ENCODE peak calls at places on chromosomes 12 and 14, in four cellular contexts. L, S, F and C are unnamed samples.

GRCh38 chr14:21894003-21894897 is 220.6 kb upstream of the OR4E1 start:
- DNase-seq in L (no peak), S (no peak), F (no peak), C (peak)

GRCh38 chr12:51369581-51369980 is 21.6 kb downstream of the GALNT6 start:
- DNase-seq in L (no peak), S (no peak), F (no peak), C (no peak)

GRCh38 chr14:98826618-98827017 is 445.4 kb downstream of the BCL11B start:
- DNase-seq in L (no peak), S (no peak), F (no peak), C (no peak)

GRCh38 chr14:23117371-23118020 is 1.6 kb downstream of the CEBPE start:
- DNase-seq in L (no peak), S (no peak), F (no peak), C (no peak)

GRCh38 chr12:113900711-113901110 is 65.4 kb downstream of the RBM19 start:
- DNase-seq in L (no peak), S (no peak), F (no peak), C (no peak)

GRCh38 chr14:41072776-41073175 is 533.9 kb upstream of the LRFN5 start:
- DNase-seq in L (no peak), S (no peak), F (no peak), C (no peak)

GRCh38 chr14:58738876-58739275 is 101.1 kb downstream of the DACT1 start:
- DNase-seq in L (no peak), S (no peak), F (no peak), C (no peak)

GRCh38 chr12:39252628-39253027 is 190.3 kb downstream of the KIF21A start:
- DNase-seq in L (no peak), S (no peak), F (no peak), C (no peak)

GRCh38 chr14:90740081-90740480 is 76.1 kb downstream of the TTC7B start:
- DNase-seq in L (no peak), S (no peak), F (no peak), C (no peak)

GRCh38 chr12:97556201-97556824 is 93.7 kb downstream of the RMST start:
- DNase-seq in L (no peak), S (no peak), F (no peak), C (peak)

GRCh38 chr12:40312982-40313576 is 88.3 kb downstream of the LRRK2 start:
- DNase-seq in L (no peak), S (peak), F (no peak), C (no peak)

GRCh38 chr14:86015916-86016315 is 486.0 kb downstream of the FLRT2 start:
- DNase-seq in L (no peak), S (no peak), F (no peak), C (no peak)

GRCh38 chr12:7832059-7832696 is 40.5 kb downstream of the SLC2A14 start:
- DNase-seq in L (no peak), S (peak), F (no peak), C (peak)

GRCh38 chr14:22047105-22047504 is 373.5 kb upstream of the OR4E1 start:
- DNase-seq in L (no peak), S (no peak), F (no peak), C (no peak)

GRCh38 chr12:3933074-3933818 is 60.0 kb upstream of the PARP11 start:
- DNase-seq in L (no peak), S (no peak), F (no peak), C (no peak)

GRCh38 chr14:72962829-72963312 is 36.6 kb downstream of the DCAF4 start:
- DNase-seq in L (no peak), S (peak), F (peak), C (no peak)

GRCh38 chr14:20812576-20812975 is 9.9 kb upstream of the RNASE1 start:
- DNase-seq in L (no peak), S (no peak), F (no peak), C (no peak)

GRCh38 chr12:94815958-94816357 is 165.6 kb upstream of the TMCC3 start:
- DNase-seq in L (no peak), S (no peak), F (no peak), C (no peak)

GRCh38 chr14:32947081-32947480 is 8.4 kb downstream of the NPAS3 start:
- DNase-seq in L (no peak), S (no peak), F (no peak), C (no peak)

GRCh38 chr12:47133981-47134380 is 54.2 kb upstream of the AMIGO2 start:
- DNase-seq in L (no peak), S (no peak), F (no peak), C (no peak)

GRCh38 chr12:123106640-123107359 is 44.1 kb downstream of the PITPNM2 start:
- DNase-seq in L (no peak), S (no peak), F (peak), C (no peak)

GRCh38 chr12:53076461-53076860 is 2.7 kb downstream of the SPRYD3 start:
- DNase-seq in L (peak), S (no peak), F (no peak), C (no peak)

GRCh38 chr14:89615421-89615820 is 198.4 kb upstream of the FOXN3 start:
- DNase-seq in L (no peak), S (no peak), F (no peak), C (no peak)

GRCh38 chr12:53985358-53985899 is 483 bp downstream of the HOXC10 start:
- DNase-seq in L (no peak), S (no peak), F (no peak), C (no peak)

GRCh38 chr12:2683283-2684025 is 111.3 kb upstream of the FKBP4 start:
- DNase-seq in L (no peak), S (no peak), F (peak), C (no peak)

GRCh38 chr12:108517288-108518100 is 2.4 kb downstream of the FICD start:
- DNase-seq in L (no peak), S (no peak), F (no peak), C (no peak)

GRCh38 chr14:100317897-100318808 is 5.0 kb upstream of the SLC25A47 start:
- DNase-seq in L (peak), S (peak), F (peak), C (peak)

GRCh38 chr12:94990222-94990621 is 13.3 kb downstream of the NDUFA12 start:
- DNase-seq in L (no peak), S (no peak), F (no peak), C (no peak)

GRCh38 chr12:94616217-94616729 is 34.1 kb downstream of the TMCC3 start:
- DNase-seq in L (no peak), S (peak), F (peak), C (peak)

GRCh38 chr14:52313493-52313881 is 625 bp upstream of the PTGER2 start:
- DNase-seq in L (no peak), S (no peak), F (no peak), C (no peak)

GRCh38 chr14:78083837-78084236 is 86.3 kb upstream of the NRXN3 start:
- DNase-seq in L (no peak), S (no peak), F (no peak), C (no peak)

GRCh38 chr12:50200507-50201273 is 33.5 kb upstream of the CERS5 start:
- DNase-seq in L (no peak), S (no peak), F (no peak), C (no peak)

GRCh38 chr14:76727403-76727802 is 33.9 kb upstream of the VASH1 start:
- DNase-seq in L (no peak), S (no peak), F (no peak), C (no peak)

GRCh38 chr14:100426331-100426730 is 103.2 kb downstream of the SLC25A47 start:
- DNase-seq in L (no peak), S (no peak), F (no peak), C (no peak)

GRCh38 chr14:67571275-67571990 is 28.6 kb downstream of the PIGH start:
- DNase-seq in L (peak), S (peak), F (peak), C (no peak)

GRCh38 chr12:31906581-31907286 is 52.5 kb upstream of the RESF1 start:
- DNase-seq in L (no peak), S (no peak), F (no peak), C (no peak)

GRCh38 chr14:59688224-59689170 is 111.9 kb upstream of the CCDC175 start:
- DNase-seq in L (no peak), S (peak), F (peak), C (no peak)

GRCh38 chr12:43964966-43965365 is 129.1 kb downstream of the TMEM117 start:
- DNase-seq in L (no peak), S (no peak), F (no peak), C (no peak)

GRCh38 chr14:68447581-68448281 is 345.1 kb downstream of the ZFP36L1 start:
- DNase-seq in L (no peak), S (no peak), F (no peak), C (no peak)

DNA sequence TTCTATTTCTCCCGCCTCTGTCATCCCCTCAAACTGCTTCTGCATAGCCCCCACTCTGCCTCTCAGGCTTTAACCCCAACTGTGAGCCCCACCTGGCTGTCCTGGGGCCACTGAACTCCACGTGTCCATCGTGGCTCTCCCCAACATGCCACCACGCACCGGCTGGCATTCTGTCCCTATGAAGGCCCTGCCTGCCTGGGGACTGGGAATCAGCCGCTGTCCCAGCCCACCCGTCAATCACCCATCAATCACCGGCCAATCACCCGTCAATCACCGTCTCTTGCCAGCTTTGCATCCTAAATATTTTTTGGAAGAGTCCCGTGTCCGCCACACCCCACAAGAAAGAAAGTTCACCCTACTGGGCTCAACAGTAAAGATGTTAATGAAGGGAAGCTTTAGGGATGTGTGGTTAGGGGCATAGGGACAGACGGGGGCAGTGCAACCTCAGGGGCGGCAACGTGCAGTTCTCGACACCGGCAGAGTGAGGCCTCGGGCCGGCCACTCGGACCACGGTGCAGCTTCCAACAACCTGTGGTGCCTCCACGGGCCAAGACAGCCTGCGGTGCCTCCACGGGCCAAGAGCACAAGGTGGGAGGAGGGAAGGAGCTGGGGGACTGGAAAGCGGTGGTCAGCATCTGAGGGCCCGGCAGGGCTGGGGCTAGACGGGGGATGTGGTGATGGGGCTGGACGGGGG is 85.6 kb downstream of the GALNT9 start:
- DNase-seq in L (no peak), S (no peak), F (no peak), C (no peak)
- TF ChIP-seq EP300 in L (no peak), S (no peak), F (no peak), C (no peak)

GRCh38 chr14:104700747-104701215 is 11.4 kb downstream of the INF2 start:
- DNase-seq in L (no peak), S (no peak), F (no peak), C (no peak)

GRCh38 chr14:104702673-104703072 is 13.3 kb downstream of the INF2 start:
- DNase-seq in L (no peak), S (no peak), F (no peak), C (no peak)

GRCh38 chr14:104700224-104700623 is 10.8 kb downstream of the INF2 start:
- DNase-seq in L (no peak), S (no peak), F (no peak), C (peak)

GRCh38 chr14:104702106-104702505 is 12.7 kb downstream of the INF2 start:
- DNase-seq in L (no peak), S (no peak), F (no peak), C (no peak)

DNA sequence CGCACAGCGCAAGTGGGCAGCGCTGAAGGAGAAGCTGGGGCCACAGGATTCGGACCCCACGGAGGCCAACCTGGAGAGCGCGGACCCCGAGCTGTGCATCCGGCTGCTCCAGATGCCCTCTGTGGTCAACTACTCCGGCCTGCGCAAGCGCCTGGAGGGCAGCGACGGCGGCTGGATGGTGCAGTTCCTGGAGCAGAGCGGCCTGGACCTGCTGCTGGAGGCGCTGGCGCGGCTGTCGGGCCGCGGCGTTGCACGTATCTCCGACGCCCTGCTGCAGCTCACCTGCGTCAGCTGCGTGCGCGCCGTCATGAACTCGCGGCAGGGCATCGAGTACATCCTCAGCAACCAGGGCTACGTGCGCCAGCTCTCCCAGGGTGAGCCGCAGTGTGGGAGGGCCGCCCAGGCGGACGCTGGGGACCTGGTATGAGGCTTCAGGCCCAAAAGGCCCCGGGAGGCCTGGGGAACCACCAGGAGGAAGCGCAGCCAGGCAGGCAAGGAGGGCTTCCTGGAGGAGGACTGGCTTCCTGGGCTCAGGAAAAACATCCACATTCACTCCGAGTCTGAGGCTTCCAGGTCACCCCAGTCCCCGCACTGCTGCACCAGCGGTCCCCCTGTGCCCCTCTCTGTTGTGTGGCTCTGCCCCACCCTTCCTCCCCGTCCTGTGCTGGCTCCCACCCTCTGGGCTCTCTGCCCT is 12.1 kb downstream of the INF2 start:
- DNase-seq in L (no peak), S (no peak), F (no peak), C (no peak)
- H3K27ac ChIP-seq in L (no peak), S (no peak), F (no peak), C (no peak)

GRCh38 chr12:28645891-28646290 is 455.6 kb downstream of the CCDC91 start:
- DNase-seq in L (no peak), S (no peak), F (no peak), C (peak)
- TF ChIP-seq EP300 in L (no peak), S (no peak), F (no peak), C (no peak)

GRCh38 chr12:13194462-13195110 is 1.9 kb upstream of the EMP1 start:
- DNase-seq in L (no peak), S (no peak), F (no peak), C (no peak)

GRCh38 chr12:13195244-13195643 is 1.3 kb upstream of the EMP1 start:
- DNase-seq in L (no peak), S (no peak), F (no peak), C (no peak)

GRCh38 chr12:13190275-13190674 is 6.3 kb upstream of the EMP1 start:
- DNase-seq in L (no peak), S (no peak), F (no peak), C (no peak)

GRCh38 chr12:13193403-13194100 is 3.0 kb upstream of the EMP1 start:
- DNase-seq in L (no peak), S (no peak), F (no peak), C (no peak)

DNA sequence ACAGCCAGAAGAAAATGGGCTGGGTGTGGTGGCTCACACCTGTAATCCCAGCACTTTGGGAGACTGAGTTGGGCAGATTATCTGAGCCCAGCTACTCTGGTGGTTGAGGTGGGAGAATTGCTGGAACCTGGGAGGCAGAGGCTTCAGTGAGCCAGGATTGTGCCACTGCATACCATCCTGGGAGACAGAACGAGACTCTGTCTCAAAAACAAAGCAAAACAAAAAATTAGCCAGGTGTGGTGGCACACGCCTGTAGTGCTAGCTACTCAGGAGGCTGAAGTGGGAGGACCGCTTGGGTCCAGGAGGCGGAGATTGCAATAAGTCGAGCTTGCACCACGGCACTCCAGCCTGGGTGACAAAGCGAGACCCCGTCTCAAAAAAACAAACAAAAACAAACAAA is 3.8 kb upstream of the EMP1 start:
- DNase-seq in L (no peak), S (no peak), F (no peak), C (no peak)
- H3K27ac ChIP-seq in L (no peak), S (no peak), F (no peak), C (no peak)

DNA sequence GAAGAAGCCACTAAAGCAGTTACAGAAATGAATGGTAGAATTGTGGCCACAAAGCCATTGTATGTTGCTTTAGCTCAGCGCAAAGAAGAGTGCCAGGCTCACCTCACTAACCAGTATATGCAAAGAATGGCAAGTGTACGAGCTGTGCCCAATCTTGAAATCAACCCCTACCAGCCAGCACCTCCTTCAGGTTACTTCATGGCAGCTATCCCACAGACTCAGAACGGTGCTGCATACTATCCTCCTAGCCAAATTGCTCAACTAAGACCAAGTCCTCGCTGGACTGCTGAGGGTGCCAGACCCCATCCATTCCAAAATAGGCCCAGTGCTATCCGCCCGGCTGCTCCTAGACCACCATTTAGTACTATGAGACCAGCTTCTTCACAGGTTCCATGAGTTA is 21.5 kb upstream of the SRGAP1 start:
- DNase-seq in L (no peak), S (no peak), F (no peak), C (no peak)
- TF ChIP-seq EP300 in L (no peak), S (no peak), F (no peak), C (no peak)

DNA sequence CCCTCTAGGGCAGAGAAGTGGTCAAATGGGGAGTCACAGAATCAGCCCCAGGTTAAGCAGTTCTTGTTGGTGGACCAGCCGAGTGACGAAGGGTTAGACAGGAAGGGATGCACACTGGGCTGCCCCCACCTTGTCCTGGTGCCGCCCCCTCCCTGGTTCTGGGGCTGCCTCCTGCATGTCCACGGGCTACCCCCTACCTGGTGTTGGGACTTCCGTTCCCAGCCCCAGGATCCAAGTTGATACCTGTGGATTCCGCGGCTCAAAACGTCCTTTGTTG is 76.0 kb downstream of the FBXL14 start:
- DNase-seq in L (no peak), S (no peak), F (no peak), C (no peak)
- H3K27ac ChIP-seq in L (no peak), S (peak), F (no peak), C (no peak)

DNA sequence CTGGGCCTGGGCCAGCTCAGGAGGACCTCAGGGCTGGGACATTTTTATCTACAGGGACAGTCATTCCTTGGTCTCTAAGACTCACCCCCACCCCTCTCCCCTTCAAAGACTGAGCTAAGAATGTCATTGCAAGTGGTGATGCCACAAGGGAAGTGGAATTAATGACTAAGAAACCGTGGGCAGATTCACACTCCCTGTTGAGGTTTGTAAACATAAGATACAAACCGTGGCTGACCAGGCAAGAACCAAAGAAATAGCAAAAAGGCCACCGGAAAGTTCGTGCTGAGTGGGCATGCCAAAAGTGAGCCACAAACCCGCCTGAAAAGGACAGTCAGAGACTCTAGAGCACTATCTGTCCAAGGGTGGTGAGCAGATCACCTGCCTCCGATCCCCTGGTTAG is 25.7 kb downstream of the NUAK1 start:
- DNase-seq in L (no peak), S (no peak), F (no peak), C (no peak)
- TF ChIP-seq EP300 in L (no peak), S (no peak), F (no peak), C (no peak)

DNA sequence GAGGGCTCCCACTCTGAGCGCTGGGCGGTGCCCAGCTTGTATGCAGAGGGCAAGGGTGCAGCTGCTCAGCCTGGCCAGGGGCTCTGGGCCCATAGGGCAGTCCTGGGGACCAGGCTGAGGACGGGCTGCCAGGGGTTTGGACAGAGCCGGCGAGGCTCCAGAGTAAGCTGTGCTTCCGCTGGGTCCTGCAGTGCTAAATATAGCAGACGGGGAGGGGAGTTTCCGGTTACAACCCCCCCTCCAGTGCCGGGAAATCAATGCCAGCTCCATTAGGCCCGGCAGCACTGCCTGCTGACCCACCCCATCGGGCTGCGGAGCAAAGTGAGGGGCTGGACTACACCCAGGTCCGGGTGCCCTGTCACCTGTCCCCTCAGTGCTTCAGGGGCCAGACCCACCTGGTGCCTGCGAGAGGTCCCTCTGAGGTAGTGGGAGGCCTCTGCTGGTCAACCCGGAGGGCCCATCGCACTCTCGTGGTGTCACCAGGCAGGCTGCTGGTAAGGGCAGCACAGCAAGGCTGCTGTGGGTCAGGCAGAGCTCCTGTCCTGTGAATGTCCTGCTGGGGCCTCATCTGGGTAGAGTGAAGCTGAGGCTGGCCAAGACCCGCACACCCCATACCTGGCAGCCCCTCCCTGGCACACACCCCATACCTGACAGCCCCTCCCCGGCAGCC is 2.6 kb upstream of the JAG2 start:
- DNase-seq in L (no peak), S (no peak), F (no peak), C (no peak)
- H3K27ac ChIP-seq in L (no peak), S (no peak), F (no peak), C (peak)